ENCODE peak calls at places on chromosomes 4 and X, in ten cellular contexts. One of them, this sample, is unnamed.

GRCh38 chr4:176343286-176343685 is 23.5 kb downstream of the SPCS3 start:
- DNase-seq in body of pancreas: no peak
- DNase-seq in NCI-H1694 treated with DMSO at 0.1 percent for 48 hours: no peak
- DNase-seq in NCI-H1092: no peak
- DNase-seq in NCI-H1417: no peak
- DNase-seq in activated T-cell treated with anti-CD3 and anti-CD28 coated beads, Interleukin-2, amount 50 U/mL, for 1 hour: no peak
- DNase-seq in stimulated activated CD8-positive, alpha-beta memory T cell treated with anti-CD3 and anti-CD28 coated beads, Interleukin-7, amount 100 ng/mL, for 48 hours: no peak
- DNase-seq in activated CD4-positive, alpha-beta T cell treated with anti-CD3 and anti-CD28 coated beads, Interleukin-2, amount 50 U/mL, for 1 hour: no peak
- DNase-seq in HCT116: no peak
- DNase-seq in neural progenitor cell: no peak
- DNase-seq in this sample: no peak

GRCh38 chrX:133749370-133749769 is 236.0 kb downstream of the GPC3 start:
- DNase-seq in activated T-cell treated with anti-CD3 and anti-CD28 coated beads, Interleukin-2, amount 50 U/mL, for 1 hour: no peak
- DNase-seq in NCI-H1694 treated with DMSO at 0.1 percent for 48 hours: no peak
- DNase-seq in body of pancreas: no peak
- DNase-seq in neural progenitor cell: no peak
- DNase-seq in NCI-H1092: no peak
- DNase-seq in HCT116: no peak
- DNase-seq in activated CD4-positive, alpha-beta T cell treated with anti-CD3 and anti-CD28 coated beads, Interleukin-2, amount 50 U/mL, for 1 hour: no peak
- DNase-seq in stimulated activated CD8-positive, alpha-beta memory T cell treated with anti-CD3 and anti-CD28 coated beads, Interleukin-7, amount 100 ng/mL, for 48 hours: no peak
- DNase-seq in NCI-H1417: no peak
- DNase-seq in this sample: peak

GRCh38 chr4:168551945-168552695 is 55.3 kb downstream of the PALLD start:
- DNase-seq in neural progenitor cell: peak
- DNase-seq in HCT116: peak
- DNase-seq in NCI-H1092: no peak
- DNase-seq in activated T-cell treated with anti-CD3 and anti-CD28 coated beads, Interleukin-2, amount 50 U/mL, for 1 hour: no peak
- DNase-seq in NCI-H1417: peak
- DNase-seq in NCI-H1694 treated with DMSO at 0.1 percent for 48 hours: peak
- DNase-seq in body of pancreas: no peak
- DNase-seq in activated CD4-positive, alpha-beta T cell treated with anti-CD3 and anti-CD28 coated beads, Interleukin-2, amount 50 U/mL, for 1 hour: no peak
- DNase-seq in stimulated activated CD8-positive, alpha-beta memory T cell treated with anti-CD3 and anti-CD28 coated beads, Interleukin-7, amount 100 ng/mL, for 48 hours: no peak
- DNase-seq in this sample: peak

GRCh38 chr4:80202190-80202711 is 4.9 kb downstream of the PRDM8 start:
- DNase-seq in stimulated activated CD8-positive, alpha-beta memory T cell treated with anti-CD3 and anti-CD28 coated beads, Interleukin-7, amount 100 ng/mL, for 48 hours: peak
- DNase-seq in activated T-cell treated with anti-CD3 and anti-CD28 coated beads, Interleukin-2, amount 50 U/mL, for 1 hour: peak
- DNase-seq in NCI-H1092: peak
- DNase-seq in NCI-H1694 treated with DMSO at 0.1 percent for 48 hours: no peak
- DNase-seq in activated CD4-positive, alpha-beta T cell treated with anti-CD3 and anti-CD28 coated beads, Interleukin-2, amount 50 U/mL, for 1 hour: peak
- DNase-seq in NCI-H1417: peak
- DNase-seq in HCT116: no peak
- DNase-seq in neural progenitor cell: peak
- DNase-seq in body of pancreas: peak
- DNase-seq in this sample: peak

GRCh38 chrX:48802089-48802812 is 384 bp downstream of the HDAC6 start:
- DNase-seq in activated T-cell treated with anti-CD3 and anti-CD28 coated beads, Interleukin-2, amount 50 U/mL, for 1 hour: no peak
- DNase-seq in body of pancreas: peak
- DNase-seq in HCT116: peak
- DNase-seq in NCI-H1092: peak
- DNase-seq in neural progenitor cell: peak
- DNase-seq in NCI-H1417: peak
- DNase-seq in activated CD4-positive, alpha-beta T cell treated with anti-CD3 and anti-CD28 coated beads, Interleukin-2, amount 50 U/mL, for 1 hour: peak
- DNase-seq in NCI-H1694 treated with DMSO at 0.1 percent for 48 hours: peak
- DNase-seq in stimulated activated CD8-positive, alpha-beta memory T cell treated with anti-CD3 and anti-CD28 coated beads, Interleukin-7, amount 100 ng/mL, for 48 hours: peak
- DNase-seq in this sample: no peak

GRCh38 chr4:25536577-25537325 is 118.9 kb upstream of the SLC34A2 start:
- DNase-seq in stimulated activated CD8-positive, alpha-beta memory T cell treated with anti-CD3 and anti-CD28 coated beads, Interleukin-7, amount 100 ng/mL, for 48 hours: no peak
- DNase-seq in NCI-H1417: no peak
- DNase-seq in neural progenitor cell: no peak
- DNase-seq in NCI-H1694 treated with DMSO at 0.1 percent for 48 hours: no peak
- DNase-seq in NCI-H1092: no peak
- DNase-seq in activated CD4-positive, alpha-beta T cell treated with anti-CD3 and anti-CD28 coated beads, Interleukin-2, amount 50 U/mL, for 1 hour: no peak
- DNase-seq in body of pancreas: no peak
- DNase-seq in activated T-cell treated with anti-CD3 and anti-CD28 coated beads, Interleukin-2, amount 50 U/mL, for 1 hour: no peak
- DNase-seq in HCT116: no peak
- DNase-seq in this sample: no peak

GRCh38 chr4:33714971-33715370 is 2529.3 kb downstream of the ARAP2 start:
- DNase-seq in NCI-H1694 treated with DMSO at 0.1 percent for 48 hours: no peak
- DNase-seq in activated T-cell treated with anti-CD3 and anti-CD28 coated beads, Interleukin-2, amount 50 U/mL, for 1 hour: no peak
- DNase-seq in body of pancreas: no peak
- DNase-seq in neural progenitor cell: no peak
- DNase-seq in NCI-H1417: no peak
- DNase-seq in NCI-H1092: no peak
- DNase-seq in stimulated activated CD8-positive, alpha-beta memory T cell treated with anti-CD3 and anti-CD28 coated beads, Interleukin-7, amount 100 ng/mL, for 48 hours: no peak
- DNase-seq in activated CD4-positive, alpha-beta T cell treated with anti-CD3 and anti-CD28 coated beads, Interleukin-2, amount 50 U/mL, for 1 hour: no peak
- DNase-seq in HCT116: no peak
- DNase-seq in this sample: no peak

GRCh38 chr4:147090486-147090885 is 144.8 kb upstream of the TTC29 start:
- DNase-seq in NCI-H1417: peak
- DNase-seq in NCI-H1694 treated with DMSO at 0.1 percent for 48 hours: no peak
- DNase-seq in HCT116: no peak
- DNase-seq in activated CD4-positive, alpha-beta T cell treated with anti-CD3 and anti-CD28 coated beads, Interleukin-2, amount 50 U/mL, for 1 hour: no peak
- DNase-seq in NCI-H1092: no peak
- DNase-seq in stimulated activated CD8-positive, alpha-beta memory T cell treated with anti-CD3 and anti-CD28 coated beads, Interleukin-7, amount 100 ng/mL, for 48 hours: no peak
- DNase-seq in activated T-cell treated with anti-CD3 and anti-CD28 coated beads, Interleukin-2, amount 50 U/mL, for 1 hour: no peak
- DNase-seq in neural progenitor cell: no peak
- DNase-seq in body of pancreas: no peak
- DNase-seq in this sample: no peak

GRCh38 chr4:55125763-55126541 is 557 bp upstream of the KDR start:
- DNase-seq in HCT116: no peak
- DNase-seq in NCI-H1092: no peak
- DNase-seq in body of pancreas: no peak
- DNase-seq in stimulated activated CD8-positive, alpha-beta memory T cell treated with anti-CD3 and anti-CD28 coated beads, Interleukin-7, amount 100 ng/mL, for 48 hours: no peak
- DNase-seq in NCI-H1417: no peak
- DNase-seq in activated CD4-positive, alpha-beta T cell treated with anti-CD3 and anti-CD28 coated beads, Interleukin-2, amount 50 U/mL, for 1 hour: no peak
- DNase-seq in NCI-H1694 treated with DMSO at 0.1 percent for 48 hours: no peak
- DNase-seq in activated T-cell treated with anti-CD3 and anti-CD28 coated beads, Interleukin-2, amount 50 U/mL, for 1 hour: no peak
- DNase-seq in neural progenitor cell: peak
- DNase-seq in this sample: no peak

This sample was measured in CD4-positive, alpha-beta memory T cell.